ENCODE peak calls at places on chromosomes 7 and 10, in seven cellular contexts. W is A549, B is HCT116, Q is K562, H is Panc1, I is HL-60, K is HepG2. E is an unnamed sample.

GRCh38 chr10:52472406-52473146 is 158.5 kb downstream of the DKK1 start:
- DNase-seq in W (no peak), B (no peak), Q (no peak), H (no peak), I (no peak), K (peak), E (no peak)

GRCh38 chr10:132036153-132036886 is 29.4 kb upstream of the JAKMIP3 start:
- DNase-seq in W (peak), B (no peak), Q (no peak), H (no peak), I (peak), K (no peak), E (peak)

GRCh38 chr7:124779194-124779593 is 13.6 kb upstream of the GPR37 start:
- DNase-seq in W (no peak), B (no peak), Q (no peak), H (no peak), I (no peak), K (peak), E (no peak)

GRCh38 chr10:49272251-49273081 is 26.5 kb upstream of the C10orf71 start:
- DNase-seq in W (no peak), B (no peak), Q (no peak), H (no peak), I (no peak), K (no peak), E (no peak)

GRCh38 chr7:98423043-98423442 is 22.2 kb upstream of the BAIAP2L1 start:
- DNase-seq in W (peak), B (peak), Q (peak), H (no peak), I (no peak), K (peak), E (no peak)

GRCh38 chr10:131998845-131999681 is 17.3 kb upstream of the BNIP3 start:
- DNase-seq in W (no peak), B (no peak), Q (peak), H (no peak), I (no peak), K (peak), E (no peak)

GRCh38 chr10:86795353-86795752 is 38.9 kb downstream of the BMPR1A start:
- DNase-seq in W (peak), B (peak), Q (peak), H (peak), I (no peak), K (peak), E (peak)

GRCh38 chr10:98886686-98887085 is 349.0 kb downstream of the HPSE2 start:
- DNase-seq in W (no peak), B (no peak), Q (no peak), H (no peak), I (no peak), K (no peak), E (no peak)

GRCh38 chr7:20561466-20561865 is 54.0 kb upstream of the ABCB5 start:
- DNase-seq in W (no peak), B (no peak), Q (no peak), H (no peak), I (no peak), K (peak), E (no peak)

GRCh38 chr7:128351296-128352123 is 7.8 kb upstream of the RBM28 start:
- DNase-seq in W (no peak), B (no peak), Q (no peak), H (no peak), I (no peak), K (no peak), E (peak)

GRCh38 chr7:154968336-154969001 is 34.5 kb downstream of the PAXIP1 start:
- DNase-seq in W (no peak), B (no peak), Q (no peak), H (no peak), I (no peak), K (no peak), E (no peak)

GRCh38 chr7:12610899-12611298 is 40.4 kb downstream of the SCIN start:
- DNase-seq in W (no peak), B (no peak), Q (no peak), H (no peak), I (no peak), K (no peak), E (no peak)

GRCh38 chr7:45088821-45089313 is at the start of gene NACAD:
- DNase-seq in W (peak), B (no peak), Q (peak), H (no peak), I (no peak), K (no peak), E (peak)

GRCh38 chr7:84314263-84314662 is 119.7 kb upstream of the SEMA3A start:
- DNase-seq in W (no peak), B (no peak), Q (no peak), H (no peak), I (no peak), K (no peak), E (no peak)

GRCh38 chr7:151374139-151374538 is 32.5 kb downstream of the NUB1 start:
- DNase-seq in W (no peak), B (no peak), Q (no peak), H (no peak), I (no peak), K (no peak), E (no peak)

GRCh38 chr10:7477538-7478334 is 66.9 kb upstream of the SFMBT2 start:
- DNase-seq in W (no peak), B (no peak), Q (no peak), H (no peak), I (no peak), K (no peak), E (no peak)

GRCh38 chr7:144477348-144477747 is 73.9 kb upstream of the NOBOX start:
- DNase-seq in W (no peak), B (no peak), Q (no peak), H (no peak), I (no peak), K (no peak), E (peak)

GRCh38 chr10:113776553-113776952 is 25.1 kb downstream of the PLEKHS1 start:
- DNase-seq in W (no peak), B (no peak), Q (no peak), H (no peak), I (no peak), K (no peak), E (no peak)

GRCh38 chr7:150323682-150324365 is 479 bp upstream of the ACTR3C start:
- DNase-seq in W (no peak), B (no peak), Q (no peak), H (no peak), I (no peak), K (no peak), E (no peak)

GRCh38 chr10:25725917-25726716 is 207.9 kb upstream of the MYO3A start:
- DNase-seq in W (peak), B (peak), Q (peak), H (peak), I (peak), K (peak), E (peak)

GRCh38 chr10:78197628-78198272 is 164.1 kb downstream of the RPS24 start:
- DNase-seq in W (no peak), B (no peak), Q (no peak), H (no peak), I (no peak), K (no peak), E (no peak)

GRCh38 chr10:44864042-44864436 is 47.1 kb upstream of the TMEM72 start:
- DNase-seq in W (no peak), B (no peak), Q (no peak), H (no peak), I (no peak), K (no peak), E (peak)

GRCh38 chr10:14153570-14154055 is 177.1 kb downstream of the FRMD4A start:
- DNase-seq in W (no peak), B (no peak), Q (peak), H (no peak), I (no peak), K (no peak), E (peak)

GRCh38 chr7:30992414-30992813 is 28.7 kb downstream of the GHRHR start:
- DNase-seq in W (no peak), B (no peak), Q (no peak), H (no peak), I (no peak), K (no peak), E (no peak)

GRCh38 chr7:119720541-119720940 is 552.4 kb upstream of the KCND2 start:
- DNase-seq in W (no peak), B (peak), Q (no peak), H (peak), I (no peak), K (no peak), E (no peak)

GRCh38 chr10:59623823-59624535 is 85.7 kb downstream of the SLC16A9 start:
- DNase-seq in W (no peak), B (no peak), Q (no peak), H (no peak), I (no peak), K (no peak), E (no peak)

GRCh38 chr10:30114401-30114800 is 55.0 kb upstream of the JCAD start:
- DNase-seq in W (no peak), B (no peak), Q (no peak), H (no peak), I (no peak), K (no peak), E (no peak)
- TF ChIP-seq REST in W (no peak), B (no peak), Q (no peak), H (no peak), I (no peak), K (no peak), E (no peak)

DNA sequence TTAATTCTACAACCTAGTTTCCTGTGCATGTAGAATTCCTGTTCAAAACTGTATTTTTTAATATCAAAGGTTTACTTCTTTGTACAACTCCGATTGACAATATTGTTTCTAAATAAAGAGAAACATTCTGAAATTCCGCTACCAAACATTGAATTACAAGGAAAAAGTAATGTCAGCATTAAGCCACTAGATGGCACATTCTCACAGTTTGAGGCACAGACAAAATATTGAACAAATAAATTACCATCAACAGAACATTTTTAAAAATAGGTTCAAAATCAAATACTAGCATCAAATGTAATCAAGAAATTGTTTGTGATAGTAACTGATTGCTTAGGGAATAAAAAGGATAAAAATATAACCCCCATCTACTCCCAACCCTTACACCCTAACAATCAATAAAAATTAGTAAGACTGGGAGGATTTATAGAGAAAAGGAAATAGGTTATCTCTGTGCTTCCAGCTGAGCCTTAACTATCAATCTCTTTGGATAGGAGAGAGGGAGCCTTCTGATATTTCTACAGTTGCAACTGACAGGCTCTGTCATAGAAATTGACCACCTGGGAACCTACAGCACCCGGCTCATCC is 86.6 kb upstream of the C7orf33 start:
- DNase-seq in W (peak), B (peak), Q (peak), H (peak), I (no peak), K (no peak), E (peak)
- TF ChIP-seq REST in W (no peak), B (no peak), Q (no peak), H (no peak), I (no peak), K (no peak), E (no peak)

GRCh38 chr10:126135177-126135576 is 238.8 kb downstream of the FANK1 start:
- DNase-seq in W (no peak), B (no peak), Q (no peak), H (no peak), I (peak), K (no peak), E (peak)

GRCh38 chr10:126133082-126133620 is 236.8 kb downstream of the FANK1 start:
- DNase-seq in W (no peak), B (no peak), Q (no peak), H (no peak), I (no peak), K (no peak), E (no peak)

GRCh38 chr10:126135939-126136595 is 239.7 kb downstream of the FANK1 start:
- DNase-seq in W (no peak), B (no peak), Q (no peak), H (no peak), I (peak), K (no peak), E (no peak)

GRCh38 chr10:126131338-126131737 is 235.0 kb downstream of the FANK1 start:
- DNase-seq in W (no peak), B (no peak), Q (no peak), H (no peak), I (no peak), K (no peak), E (no peak)

DNA sequence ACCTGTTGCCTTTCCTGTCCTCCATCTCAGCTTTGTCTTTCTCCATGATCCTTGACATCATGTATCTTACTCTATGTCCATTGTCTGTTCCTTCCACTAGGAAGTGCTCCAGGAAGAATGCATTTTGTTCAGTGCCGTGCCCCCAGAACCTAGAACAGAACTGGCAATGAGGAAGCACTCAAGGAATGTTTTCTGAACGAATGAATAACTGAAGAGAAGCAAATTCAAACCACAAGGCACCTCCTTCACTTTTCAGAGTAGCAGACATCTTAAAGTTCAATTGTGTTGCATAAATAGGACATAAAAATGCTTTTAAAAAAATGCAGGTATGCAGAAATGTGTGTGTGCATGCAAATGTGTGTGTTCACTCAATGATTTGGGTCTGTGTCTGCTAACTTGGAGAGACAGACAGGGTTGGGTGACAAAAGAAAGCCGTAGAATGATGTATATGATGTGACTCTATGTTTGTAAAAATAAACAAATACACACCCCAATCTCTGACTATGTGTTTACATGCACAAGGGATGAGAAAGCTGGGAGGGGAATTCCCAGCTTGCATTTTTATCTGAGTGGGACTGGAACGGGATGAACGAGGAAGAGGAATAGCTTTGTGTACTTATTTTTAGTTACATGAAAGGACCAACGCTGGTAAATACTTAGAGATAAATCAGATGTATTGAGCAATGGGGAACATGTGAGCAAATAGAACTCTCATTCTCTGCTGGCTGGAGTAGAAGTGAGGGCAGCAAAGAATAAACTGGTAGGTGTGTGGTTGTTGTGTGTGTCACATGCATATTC is 237.7 kb downstream of the FANK1 start:
- DNase-seq in W (peak), B (no peak), Q (no peak), H (peak), I (no peak), K (no peak), E (no peak)
- TF ChIP-seq REST in W (no peak), B (no peak), Q (no peak), H (no peak), I (no peak), K (no peak), E (no peak)

GRCh38 chr7:130999926-131000325 is 265.9 kb upstream of the KLF14 start:
- DNase-seq in W (no peak), B (no peak), Q (no peak), H (no peak), I (no peak), K (no peak), E (no peak)

GRCh38 chr7:130996841-130997231 is 262.8 kb upstream of the KLF14 start:
- DNase-seq in W (no peak), B (peak), Q (no peak), H (peak), I (no peak), K (peak), E (no peak)

GRCh38 chr7:131000389-131000788 is 266.4 kb upstream of the KLF14 start:
- DNase-seq in W (no peak), B (no peak), Q (no peak), H (no peak), I (no peak), K (no peak), E (no peak)

GRCh38 chr7:131000873-131001272 is 266.9 kb upstream of the KLF14 start:
- DNase-seq in W (no peak), B (no peak), Q (no peak), H (no peak), I (no peak), K (no peak), E (no peak)

DNA sequence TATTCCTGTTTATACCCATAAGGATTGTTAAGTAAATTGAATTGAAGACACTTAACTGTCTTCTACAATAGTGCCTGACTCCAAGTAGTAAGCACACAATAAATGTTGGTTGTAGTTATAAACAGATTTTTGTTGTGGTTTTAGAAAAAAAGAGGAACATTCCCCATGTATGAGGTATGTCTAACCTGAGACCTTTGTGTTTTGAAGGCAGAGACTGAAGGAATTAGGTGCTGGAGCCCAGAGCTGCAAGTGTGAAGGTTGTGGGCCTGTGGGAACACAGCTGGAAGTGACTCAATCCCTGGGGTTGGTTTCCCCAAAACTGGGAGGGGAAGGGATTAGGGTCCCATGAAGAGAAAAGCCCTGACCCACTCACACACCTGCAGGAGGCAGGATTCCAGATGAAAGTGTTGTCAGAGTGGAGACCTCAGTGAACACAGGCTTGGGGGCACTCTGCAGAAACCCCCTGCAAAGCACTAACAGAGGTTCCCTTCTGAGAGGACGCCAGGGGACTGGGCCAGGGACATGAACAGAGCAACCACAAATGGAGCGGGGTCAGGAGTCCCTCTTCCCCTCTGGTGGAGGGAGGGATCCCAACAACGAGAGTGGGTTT is 265.1 kb upstream of the KLF14 start:
- DNase-seq in W (no peak), B (peak), Q (no peak), H (no peak), I (no peak), K (peak), E (no peak)
- TF ChIP-seq REST in W (no peak), B (no peak), Q (no peak), H (no peak), I (no peak), K (no peak), E (no peak)

GRCh38 chr7:50682079-50682478 is 100.6 kb downstream of the GRB10 start:
- DNase-seq in W (no peak), B (no peak), Q (no peak), H (no peak), I (no peak), K (no peak), E (no peak)
- TF ChIP-seq REST in W (no peak), B (no peak), Q (no peak), H (no peak), I (no peak), K (no peak), E (no peak)